ENCODE peak calls at places on chromosomes 4 and X, in eight cellular contexts. A is neural progenitor cell; E is body of pancreas; H is kidney epithelial cell; G is astrocyte; Z is effector memory CD4-positive, alpha-beta T cell; L is esophagus squamous epithelium; J is uterus. W is an unnamed sample.
A peak's percentile ranks its signal among the peaks of the same experiment; 100 is the strongest.

GRCh38 chrX:132488819-132489255 is at the start of gene MBNL3:
- DNase-seq in A (peak; percentile 73), E (peak; percentile 71), H (no peak), G (peak; percentile 20), Z (peak; percentile 43), L (peak; percentile 22), J (no peak), W (no peak)

GRCh38 chr4:25861951-25862410 is 807 bp downstream of the SEL1L3 start:
- DNase-seq in A (peak; percentile 55), E (peak; percentile 45), H (no peak), G (peak; percentile 26), Z (no peak), L (no peak), J (no peak), W (no peak)

GRCh38 chrX:46704767-46705386 is 54.0 kb downstream of the SLC9A7 start:
- DNase-seq in A (no peak), E (no peak), H (no peak), G (peak; percentile 69), Z (no peak), L (no peak), J (no peak), W (no peak)

GRCh38 chr4:53576676-53577372 is 14.5 kb downstream of the LNX1 start:
- DNase-seq in A (no peak), E (no peak), H (no peak), G (peak; percentile 36), Z (no peak), L (no peak), J (no peak), W (no peak)

GRCh38 chr4:10643600-10644425 is 40.8 kb downstream of the CLNK start:
- DNase-seq in A (no peak), E (no peak), H (no peak), G (no peak), Z (no peak), L (no peak), J (no peak), W (no peak)

GRCh38 chr4:84879651-84880200 is 86.8 kb downstream of the WDFY3 start:
- DNase-seq in A (no peak), E (no peak), H (no peak), G (peak; percentile 67), Z (no peak), L (no peak), J (no peak), W (no peak)

GRCh38 chr4:123536225-123536624 is 139.6 kb downstream of the SPRY1 start:
- DNase-seq in A (no peak), E (no peak), H (no peak), G (no peak), Z (no peak), L (no peak), J (no peak), W (peak; percentile 64)

GRCh38 chr4:86898562-86898961 is 6.3 kb upstream of the C4orf36 start:
- DNase-seq in A (peak; percentile 32), E (no peak), H (no peak), G (no peak), Z (no peak), L (no peak), J (no peak), W (no peak)

GRCh38 chr4:122673252-122673651 is 52.4 kb upstream of the IL21 start:
- DNase-seq in A (peak; percentile 11), E (no peak), H (no peak), G (no peak), Z (no peak), L (no peak), J (no peak), W (no peak)

GRCh38 chr4:138113819-138114415 is 128.2 kb downstream of the SLC7A11 start:
- DNase-seq in A (no peak), E (no peak), H (peak; percentile 34), G (peak; percentile 69), Z (no peak), L (no peak), J (no peak), W (no peak)

GRCh38 chr4:61992351-61992750 is 792.2 kb downstream of the ADGRL3 start:
- DNase-seq in A (peak; percentile 8), E (no peak), H (no peak), G (no peak), Z (no peak), L (no peak), J (no peak), W (no peak)

GRCh38 chr4:155434904-155435303 is 58.1 kb upstream of the MAP9 start:
- DNase-seq in A (no peak), E (no peak), H (no peak), G (no peak), Z (no peak), L (no peak), J (no peak), W (no peak)

GRCh38 chrX:1163231-1163630 is 49.2 kb downstream of the CRLF2 start:
- DNase-seq in A (no peak), E (no peak), H (no peak), G (no peak), Z (no peak), L (no peak), J (no peak), W (no peak)

GRCh38 chr4:75512336-75513211 is 1.6 kb downstream of the RCHY1 start:
- DNase-seq in A (peak; percentile 6), E (no peak), H (peak; percentile 26), G (peak; percentile 81), Z (no peak), L (no peak), J (no peak), W (peak; percentile 61)

GRCh38 chr4:156290811-156291210 is 337.1 kb upstream of the CTSO start:
- DNase-seq in A (no peak), E (no peak), H (no peak), G (peak; percentile 44), Z (no peak), L (no peak), J (no peak), W (no peak)

GRCh38 chr4:147334478-147334877 is 146.4 kb upstream of the EDNRA start:
- DNase-seq in A (no peak), E (no peak), H (no peak), G (peak; percentile 59), Z (no peak), L (no peak), J (no peak), W (no peak)

GRCh38 chrX:84487365-84488353 is 14.6 kb downstream of the HDX start:
- DNase-seq in A (no peak), E (no peak), H (no peak), G (no peak), Z (no peak), L (no peak), J (no peak), W (no peak)

GRCh38 chr4:58587856-58588255 is 1477.7 kb upstream of the IGFBP7 start:
- DNase-seq in A (no peak), E (no peak), H (no peak), G (no peak), Z (no peak), L (no peak), J (no peak), W (no peak)

DNA sequence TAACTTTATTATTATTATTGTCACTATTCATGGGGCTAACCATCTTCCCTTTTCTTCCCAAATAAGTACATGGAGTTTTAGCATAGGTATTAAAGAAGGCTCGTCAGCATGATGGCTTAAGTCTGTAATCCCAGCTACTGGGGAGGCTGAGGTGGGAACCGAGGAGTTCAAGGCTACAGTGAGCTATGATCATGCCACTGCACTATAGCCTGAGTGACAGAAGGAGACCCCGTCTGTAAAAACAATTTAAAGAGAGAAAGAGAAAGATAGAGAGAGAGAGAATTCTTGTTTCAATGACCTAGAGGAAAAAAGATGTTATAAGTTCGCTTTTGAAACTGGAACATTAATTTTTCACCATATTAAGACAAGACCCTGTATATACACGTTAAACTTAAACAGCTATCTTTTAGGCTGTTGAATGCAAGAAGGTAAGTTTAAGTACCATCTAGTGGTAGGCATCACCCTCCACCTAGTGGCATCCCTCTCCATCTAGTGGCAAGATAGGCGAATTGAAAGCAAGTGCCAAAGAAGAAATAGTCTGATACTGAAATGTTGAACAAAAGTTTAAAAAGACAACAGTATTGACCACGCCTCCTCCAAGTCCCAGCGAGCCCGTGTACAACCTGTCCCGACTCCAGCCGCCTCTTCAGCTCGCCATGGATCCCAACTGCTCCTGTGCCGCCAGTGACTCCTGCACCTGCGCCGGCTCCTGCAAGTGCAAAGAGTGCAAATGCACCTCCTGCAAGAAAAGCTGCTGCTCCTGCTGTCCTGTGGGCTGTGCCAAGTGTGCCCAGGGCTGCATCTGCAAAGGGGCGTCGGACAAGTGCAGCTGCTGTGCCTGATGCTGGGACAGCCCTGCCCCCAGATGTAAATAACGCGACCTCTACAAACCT is 26.0 kb upstream of the YTHDC1 start:
- DNase-seq in A (peak; percentile 69), E (peak; percentile 54), H (peak; percentile 41), G (peak; percentile 41), Z (no peak), L (no peak), J (no peak), W (peak; percentile 55)
- H3K4me3 ChIP-seq in A (peak overlapping the region; percentile 44), E (no peak overlapping the region), H (peak overlapping the region; percentile 34), G (no peak overlapping the region), Z (no peak overlapping the region), L (no peak overlapping the region), J (no peak overlapping the region), W (no peak overlapping the region)

DNA sequence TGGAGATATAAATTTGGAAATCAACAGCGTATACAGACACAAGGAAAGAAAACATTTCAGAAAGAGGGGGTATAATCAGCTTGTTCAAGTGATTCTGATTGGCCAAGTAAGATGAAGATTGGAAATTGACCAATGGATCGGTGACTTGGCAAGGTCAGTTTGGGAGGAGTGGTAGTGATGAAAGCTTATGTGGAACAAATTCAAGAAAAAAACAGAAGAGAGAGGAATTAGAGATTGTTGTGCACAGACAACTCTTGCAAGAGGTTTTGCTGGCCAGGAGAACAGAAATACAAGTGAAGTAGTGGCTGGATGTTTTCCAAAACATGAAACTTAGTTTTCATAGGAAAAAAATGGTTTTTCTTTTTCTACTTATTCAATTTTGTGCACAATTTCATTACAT is 16.3 kb downstream of the CD38 start:
- DNase-seq in A (no peak), E (no peak), H (no peak), G (no peak), Z (no peak), L (no peak), J (no peak), W (no peak)
- H3K4me3 ChIP-seq in A (no peak overlapping the region), E (no peak overlapping the region), H (no peak overlapping the region), G (no peak overlapping the region), Z (no peak overlapping the region), L (no peak overlapping the region), J (no peak overlapping the region), W (no peak overlapping the region)

DNA sequence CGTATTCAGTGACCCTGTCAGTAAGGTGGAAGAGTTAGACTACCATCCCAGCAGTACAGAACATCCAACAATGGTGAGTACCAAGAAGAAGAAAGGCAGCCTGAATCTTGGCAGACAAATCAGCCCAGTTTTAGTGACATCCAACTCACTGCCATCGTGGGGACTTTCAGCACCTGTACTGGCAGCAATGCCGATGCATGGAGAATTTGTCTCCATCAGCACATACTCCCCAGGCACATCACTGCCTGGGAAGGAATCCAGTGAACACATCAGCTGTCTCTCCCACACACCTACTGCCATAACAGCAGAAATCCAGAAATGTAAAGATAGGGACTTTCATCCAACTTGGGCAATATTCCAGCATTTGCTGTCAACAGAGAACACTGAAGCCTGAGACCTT is 29.8 kb downstream of the PTCHD1 start:
- DNase-seq in A (no peak), E (no peak), H (no peak), G (no peak), Z (no peak), L (no peak), J (no peak), W (no peak)
- H3K4me3 ChIP-seq in A (no peak overlapping the region), E (no peak overlapping the region), H (no peak overlapping the region), G (no peak overlapping the region), Z (no peak overlapping the region), L (no peak overlapping the region), J (no peak overlapping the region), W (no peak overlapping the region)

GRCh38 chr4:139419388-139419914 is 34.5 kb upstream of the RAB33B start:
- DNase-seq in A (no peak), E (peak; percentile 34), H (peak; percentile 12), G (peak; percentile 94), Z (no peak), L (no peak), J (peak; percentile 19), W (peak; percentile 97)
- H3K4me3 ChIP-seq in A (no peak overlapping the region), E (no peak overlapping the region), H (no peak overlapping the region), G (no peak overlapping the region), Z (no peak overlapping the region), L (no peak overlapping the region), J (no peak overlapping the region), W (no peak overlapping the region)